ENCODE peak calls at places on chromosomes 13 and 19, in five cellular contexts. C is MM.1S, H is spleen, A is lung, I is left ventricle myocardium inferior. P is an unnamed sample. For H3K4me1, the result is how much of the 10 kb centered on the place peaks cover.

GRCh38 chr13:74142257-74142656 is 8.1 kb upstream of the KLF12 start:
- DNase-seq in C (no peak), H (no peak), A (no peak), I (no peak), P (no peak)

GRCh38 chr19:35090160-35090794 is 25.3 kb upstream of the FXYD3 start:
- DNase-seq in C (peak), H (no peak), A (peak), I (no peak), P (no peak)

GRCh38 chr13:25252229-25252628 is 35.1 kb downstream of the MTMR6 start:
- DNase-seq in C (no peak), H (no peak), A (no peak), I (no peak), P (no peak)

GRCh38 chr19:12866416-12867119 is 14.7 kb downstream of the DNASE2 start:
- DNase-seq in C (no peak), H (no peak), A (no peak), I (no peak), P (no peak)

GRCh38 chr13:112222971-112223370 is 153.2 kb upstream of the SPACA7 start:
- DNase-seq in C (no peak), H (no peak), A (no peak), I (no peak), P (no peak)

GRCh38 chr13:40653558-40654318 is 12.7 kb downstream of the FOXO1 start:
- DNase-seq in C (no peak), H (no peak), A (no peak), I (no peak), P (no peak)

GRCh38 chr19:38290631-38291147 is 13.4 kb upstream of the C19orf33 start:
- DNase-seq in C (no peak), H (no peak), A (peak), I (no peak), P (no peak)

GRCh38 chr13:78977311-78977710 is 318.4 kb upstream of the OBI1 start:
- DNase-seq in C (no peak), H (no peak), A (no peak), I (no peak), P (no peak)

GRCh38 chr13:111667757-111668156 is 347.3 kb downstream of the TEX29 start:
- DNase-seq in C (no peak), H (no peak), A (no peak), I (no peak), P (no peak)

GRCh38 chr13:46749951-46750350 is 47.0 kb downstream of the ESD start:
- DNase-seq in C (no peak), H (no peak), A (no peak), I (no peak), P (no peak)

GRCh38 chr13:25478186-25478585 is 106.4 kb downstream of the ATP8A2 start:
- DNase-seq in C (no peak), H (no peak), A (no peak), I (no peak), P (no peak)

GRCh38 chr13:35760678-35761308 is 284.3 kb upstream of the MAB21L1 start:
- DNase-seq in C (no peak), H (no peak), A (no peak), I (no peak), P (no peak)

GRCh38 chr13:80047406-80047805 is 293.5 kb downstream of the SPRY2 start:
- DNase-seq in C (no peak), H (no peak), A (no peak), I (no peak), P (no peak)

GRCh38 chr13:45367358-45367757 is 26.4 kb upstream of the TPT1 start:
- DNase-seq in C (peak), H (peak), A (peak), I (peak), P (peak)

GRCh38 chr19:6632002-6632621 is 37.8 kb downstream of the TNFSF14 start:
- DNase-seq in C (peak), H (no peak), A (peak), I (no peak), P (no peak)

GRCh38 chr13:112840472-112841302 is 128.3 kb upstream of the MCF2L start:
- DNase-seq in C (no peak), H (peak), A (no peak), I (no peak), P (no peak)

GRCh38 chr13:42990147-42990990 is 1.7 kb downstream of the EPSTI1 start:
- DNase-seq in C (peak), H (no peak), A (no peak), I (no peak), P (no peak)

GRCh38 chr19:8877854-8878705 is 45.9 kb downstream of the MBD3L1 start:
- DNase-seq in C (no peak), H (no peak), A (no peak), I (no peak), P (no peak)

GRCh38 chr13:38804536-38804935 is 117.7 kb downstream of the FREM2 start:
- DNase-seq in C (no peak), H (no peak), A (no peak), I (no peak), P (no peak)

GRCh38 chr19:48934837-48935236 is 1.3 kb downstream of the DHDH start:
- DNase-seq in C (no peak), H (no peak), A (no peak), I (no peak), P (no peak)

GRCh38 chr13:95059306-95059705 is 241.9 kb downstream of the ABCC4 start:
- DNase-seq in C (no peak), H (no peak), A (no peak), I (no peak), P (no peak)

GRCh38 chr13:76825415-76825814 is 60.8 kb downstream of the KCTD12 start:
- DNase-seq in C (no peak), H (no peak), A (no peak), I (no peak), P (no peak)

GRCh38 chr13:76823969-76824368 is 62.2 kb downstream of the KCTD12 start:
- DNase-seq in C (no peak), H (no peak), A (no peak), I (no peak), P (no peak)

GRCh38 chr13:76816394-76816793 is 69.8 kb downstream of the KCTD12 start:
- DNase-seq in C (peak), H (no peak), A (no peak), I (no peak), P (no peak)

GRCh38 chr13:76822691-76823267 is 63.4 kb downstream of the KCTD12 start:
- DNase-seq in C (peak), H (no peak), A (no peak), I (no peak), P (no peak)

GRCh38 chr13:76820759-76821158 is 65.4 kb downstream of the KCTD12 start:
- DNase-seq in C (no peak), H (no peak), A (no peak), I (peak), P (peak)
- H3K27ac ChIP-seq in C (no peak), H (no peak), A (no peak), I (peak), P (no peak)

DNA sequence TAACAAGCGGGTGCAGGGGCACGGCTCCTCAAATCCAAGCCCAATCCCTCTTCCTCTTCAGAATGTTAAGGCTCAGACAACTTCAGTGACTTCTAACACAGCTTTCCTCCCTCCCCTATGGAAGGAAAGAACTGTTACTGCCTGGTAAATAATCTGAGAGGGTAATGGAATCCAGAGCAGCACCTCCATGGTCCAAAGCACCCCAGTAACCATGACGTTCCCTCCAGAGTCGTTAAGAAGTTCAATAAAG is 969 bp downstream of the AKT2 start:
- DNase-seq in C (no peak), H (no peak), A (no peak), I (no peak), P (no peak)
- H3K4me1 ChIP-seq in C (under half), H (half or more), A (under half), I (half or more), P (half or more)

DNA sequence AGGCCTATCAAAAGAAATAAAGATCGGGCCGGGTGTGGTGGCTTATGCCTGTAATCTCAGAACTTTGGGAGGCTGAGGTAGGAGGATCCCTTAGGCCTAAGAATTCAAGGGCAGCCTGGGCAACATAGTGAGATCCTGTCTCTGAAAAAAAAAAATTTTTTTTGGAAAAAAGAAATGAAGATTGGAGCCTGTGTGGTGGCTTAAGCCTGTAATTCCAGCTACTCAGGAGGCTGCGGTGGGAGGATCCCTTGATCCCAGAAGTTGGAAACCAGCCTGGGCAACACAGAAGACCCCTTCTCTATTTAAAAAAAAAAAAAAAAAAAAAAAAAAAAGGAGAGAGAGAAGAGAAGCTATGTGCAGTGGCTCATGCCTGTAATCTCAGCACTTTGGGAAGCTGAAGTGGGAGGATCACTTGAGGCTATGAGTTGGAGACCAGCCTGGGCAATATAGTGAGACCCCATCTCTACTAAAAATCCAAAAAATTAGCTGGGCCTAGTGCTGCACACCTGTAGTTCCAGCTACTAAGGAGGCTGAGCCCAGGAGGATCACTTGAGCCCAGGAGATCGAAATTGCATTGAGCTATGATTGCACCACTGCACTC is 14.7 kb upstream of the LYPD3 start:
- DNase-seq in C (no peak), H (no peak), A (no peak), I (no peak), P (no peak)
- H3K27ac ChIP-seq in C (no peak), H (no peak), A (no peak), I (no peak), P (no peak)

GRCh38 chr13:29921542-29921941 is 71.1 kb upstream of the UBL3 start:
- DNase-seq in C (no peak), H (no peak), A (no peak), I (no peak), P (no peak)
- H3K4me1 ChIP-seq in C (under half), H (under half), A (under half), I (under half), P (under half)

GRCh38 chr19:14944456-14944855 is 3.2 kb downstream of the OR7C2 start:
- DNase-seq in C (no peak), H (no peak), A (peak), I (no peak), P (no peak)

GRCh38 chr19:14949876-14950275 is 8.6 kb downstream of the OR7C2 start:
- DNase-seq in C (no peak), H (no peak), A (no peak), I (no peak), P (no peak)

GRCh38 chr19:14954071-14954655 is 12.9 kb downstream of the OR7C2 start:
- DNase-seq in C (no peak), H (no peak), A (no peak), I (no peak), P (no peak)

GRCh38 chr19:14952767-14953166 is 11.5 kb downstream of the OR7C2 start:
- DNase-seq in C (no peak), H (no peak), A (peak), I (no peak), P (no peak)

GRCh38 chr19:14950421-14950820 is 9.1 kb downstream of the OR7C2 start:
- DNase-seq in C (no peak), H (no peak), A (no peak), I (no peak), P (no peak)
- H3K27ac ChIP-seq in C (no peak), H (no peak), A (no peak), I (no peak), P (no peak)

DNA sequence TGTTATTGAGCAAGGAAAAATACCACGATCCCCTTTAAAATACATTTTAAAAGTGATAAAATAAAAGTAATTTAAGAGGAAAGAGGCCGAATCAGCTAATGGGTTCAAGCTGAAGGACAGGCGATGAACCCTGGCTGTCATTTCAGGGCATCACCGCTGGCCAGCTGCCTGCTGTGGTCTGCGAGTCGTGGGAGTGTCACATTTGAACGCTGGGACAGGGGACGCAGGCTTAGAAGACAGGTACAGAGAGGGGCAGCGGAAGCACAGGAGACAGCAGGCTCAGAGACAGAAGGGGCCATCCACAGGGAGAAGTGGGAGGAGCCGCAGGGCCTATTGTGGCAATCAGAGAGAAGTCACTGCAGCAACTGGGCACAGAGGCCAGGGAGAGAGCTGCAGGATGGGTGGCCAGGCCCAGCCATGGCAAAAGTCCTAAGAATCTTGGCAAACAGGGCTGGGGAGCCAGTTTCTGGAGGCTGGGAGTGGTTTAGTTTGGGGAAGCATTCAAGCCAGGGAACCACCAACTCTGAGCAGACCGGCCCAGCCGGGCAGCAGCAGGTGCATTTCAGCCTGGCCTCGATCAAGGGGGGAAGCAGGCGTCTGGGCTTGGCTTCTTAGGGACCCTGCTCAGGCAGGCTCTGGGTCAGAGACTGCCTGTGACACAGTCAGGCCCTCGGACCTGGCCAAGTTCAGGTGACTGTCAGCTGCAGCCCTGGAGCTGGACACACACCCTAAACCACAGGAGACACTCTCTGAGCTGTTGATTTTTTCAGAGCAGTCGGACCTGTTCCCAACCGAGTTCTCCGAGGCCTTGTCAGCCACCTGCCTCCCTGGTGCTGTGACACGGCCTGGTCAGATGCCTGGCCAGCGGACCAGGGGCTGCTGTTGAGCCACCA is 11.9 kb downstream of the SH3GL1 start:
- DNase-seq in C (no peak), H (no peak), A (no peak), I (peak), P (peak)
- H3K4me1 ChIP-seq in C (under half), H (half or more), A (under half), I (half or more), P (half or more)

P was measured in psoas muscle.